ENCODE peak calls at places on chromosomes 4 and X, in six cellular contexts. B is GM19239; U is effector memory CD4-positive, alpha-beta T cell; F is right lobe of liver; L is GM20000; Y is glutamatergic neuron. G is an unnamed sample.

GRCh38 chr4:158756588-158756987 is 12.2 kb upstream of the FNIP2 start:
- DNase-seq in B (no peak), F (no peak), U (no peak), Y (no peak), L (no peak), G (no peak)

GRCh38 chr4:3402409-3403103 is 39.2 kb upstream of the HGFAC start:
- DNase-seq in U (no peak), B (no peak), Y (no peak), L (no peak), F (no peak), G (no peak)

GRCh38 chr4:10034136-10034535 is 12.8 kb upstream of the SLC2A9 start:
- DNase-seq in L (no peak), F (no peak), B (no peak), Y (no peak), U (no peak), G (no peak)

GRCh38 chr4:99061048-99061447 is 27.5 kb downstream of the ADH5 start:
- DNase-seq in F (no peak), Y (peak; percentile 22), B (no peak), L (no peak), U (no peak), G (no peak)

GRCh38 chrX:118347131-118347530 is 1.2 kb downstream of the WDR44 start:
- DNase-seq in Y (no peak), L (no peak), B (no peak), F (no peak), U (no peak), G (no peak)

GRCh38 chr4:86831262-86832090 is 17.7 kb downstream of the SLC10A6 start:
- DNase-seq in Y (no peak), U (no peak), B (no peak), F (no peak), L (no peak), G (peak; percentile 14)

GRCh38 chr4:128819082-128819742 is 9.7 kb downstream of the JADE1 start:
- DNase-seq in B (no peak), Y (no peak), U (no peak), L (no peak), F (no peak), G (no peak)

GRCh38 chr4:121072080-121072835 is at the start of gene NDNF:
- DNase-seq in L (peak; percentile 42), F (peak; percentile 43), Y (peak; percentile 68), B (no peak), U (peak; percentile 33), G (no peak)

GRCh38 chr4:65139998-65140397 is 530.3 kb downstream of the EPHA5 start:
- DNase-seq in Y (no peak), U (no peak), B (no peak), L (no peak), F (no peak), G (no peak)

GRCh38 chr4:151604238-151604637 is 156.6 kb downstream of the GATB start:
- DNase-seq in Y (no peak), F (no peak), L (peak; percentile 25), B (no peak), U (no peak), G (no peak)

GRCh38 chr4:168437192-168437938 is 42.9 kb downstream of the DDX60L start:
- DNase-seq in L (no peak), U (no peak), F (no peak), Y (no peak), B (no peak), G (no peak)

GRCh38 chrX:132692526-132692925 is 203.7 kb upstream of the MBNL3 start:
- DNase-seq in Y (no peak), B (no peak), U (no peak), F (no peak), L (no peak), G (no peak)

GRCh38 chrX:15298201-15298600 is 17.2 kb downstream of the ASB11 start:
- DNase-seq in U (no peak), B (no peak), F (no peak), Y (no peak), L (no peak), G (no peak)

GRCh38 chr4:179893967-179894590 is 2349.1 kb upstream of the TENM3 start:
- DNase-seq in F (no peak), Y (no peak), B (no peak), L (no peak), U (no peak), G (no peak)

GRCh38 chr4:108849611-108850406 is 87.0 kb upstream of the ETNPPL start:
- DNase-seq in U (no peak), Y (no peak), F (no peak), B (peak; percentile 12), L (no peak), G (no peak)

GRCh38 chr4:169080970-169081369 is 70.9 kb upstream of the CBR4 start:
- DNase-seq in Y (no peak), U (no peak), B (no peak), L (no peak), F (peak; percentile 42), G (no peak)

GRCh38 chr4:64715741-64716140 is 306.5 kb upstream of the TECRL start:
- DNase-seq in L (no peak), F (no peak), U (no peak), Y (no peak), B (no peak), G (no peak)

GRCh38 chr4:76305971-76306881 is at the start of gene STBD1:
- DNase-seq in F (peak; percentile 95), U (no peak), L (peak; percentile 49), Y (peak; percentile 84), B (peak; percentile 9), G (no peak)

GRCh38 chrX:11756354-11757318 is 1.4 kb upstream of the MSL3 start:
- DNase-seq in Y (no peak), B (no peak), L (peak; percentile 19), F (no peak), U (no peak), G (no peak)

GRCh38 chr4:41437264-41437566 is 100.7 kb upstream of the LIMCH1 start:
- DNase-seq in U (no peak), L (no peak), Y (no peak), B (no peak), F (no peak), G (no peak)

GRCh38 chr4:88415982-88416381 is 37.3 kb downstream of the HERC6 start:
- DNase-seq in F (no peak), U (no peak), B (no peak), Y (no peak), L (no peak), G (no peak)

GRCh38 chrX:131812847-131813825 is 210.0 kb upstream of the STK26 start:
- DNase-seq in L (peak; percentile 59), Y (no peak), B (peak; percentile 38), U (peak; percentile 59), F (no peak), G (no peak)

GRCh38 chrX:87663421-87663820 is 145.8 kb downstream of the KLHL4 start:
- DNase-seq in U (no peak), Y (no peak), F (no peak), B (no peak), L (no peak), G (no peak)

GRCh38 chrX:128975716-128976115 is 547.6 kb downstream of the SMARCA1 start:
- DNase-seq in U (no peak), B (no peak), F (peak; percentile 44), Y (peak; percentile 71), L (peak; percentile 10), G (no peak)

GRCh38 chrX:41384041-41384705 is 50.2 kb downstream of the DDX3X start:
- DNase-seq in Y (no peak), B (no peak), F (peak; percentile 78), L (no peak), U (no peak), G (no peak)

GRCh38 chr4:3312362-3312761 is 19.5 kb downstream of the RGS12 start:
- DNase-seq in L (no peak), Y (no peak), U (no peak), B (no peak), F (peak; percentile 8), G (no peak)

GRCh38 chr4:36256398-36256828 is 12.1 kb upstream of the ARAP2 start:
- DNase-seq in Y (peak; percentile 65), U (no peak), F (no peak), B (no peak), L (peak; percentile 32), G (no peak)

GRCh38 chr4:56049428-56050212 is 100.9 kb downstream of the CEP135 start:
- DNase-seq in Y (peak; percentile 70), B (no peak), F (no peak), L (peak; percentile 50), U (no peak), G (peak; percentile 3)

GRCh38 chr4:165382640-165383039 is 3.8 kb downstream of the CPE start:
- DNase-seq in B (no peak), L (no peak), F (no peak), Y (no peak), U (no peak), G (no peak)

G was measured in NCI-H2107.